ENCODE peak calls at places on chromosome 16, in eight cellular contexts. Y, O, I, U, K, T, S and H are unnamed samples.

GRCh38 chr16:52912565-52913173 is 140.0 kb downstream of the CHD9NB start:
- DNase-seq in Y (peak), O (peak), I (peak), U (peak), K (no peak), T (peak), S (peak), H (peak)

GRCh38 chr16:54630284-54630967 is 300.2 kb upstream of the IRX5 start:
- DNase-seq in Y (no peak), O (no peak), I (peak), U (no peak), K (no peak), T (no peak), S (no peak), H (no peak)

GRCh38 chr16:51113254-51114125 is 37.6 kb downstream of the SALL1 start:
- DNase-seq in Y (no peak), O (peak), I (no peak), U (no peak), K (no peak), T (no peak), S (no peak), H (no peak)

GRCh38 chr16:13421726-13422125 is 498.2 kb upstream of the ERCC4 start:
- DNase-seq in Y (no peak), O (no peak), I (peak), U (peak), K (no peak), T (no peak), S (no peak), H (no peak)

GRCh38 chr16:81679721-81680430 is 99.2 kb upstream of the PLCG2 start:
- DNase-seq in Y (no peak), O (no peak), I (no peak), U (no peak), K (no peak), T (no peak), S (no peak), H (no peak)

GRCh38 chr16:30757316-30757715 is 4.5 kb downstream of the CFAP119 start:
- DNase-seq in Y (no peak), O (no peak), I (no peak), U (no peak), K (no peak), T (no peak), S (no peak), H (no peak)

GRCh38 chr16:29674188-29674587 is 4.8 kb upstream of the QPRT start:
- DNase-seq in Y (peak), O (no peak), I (no peak), U (peak), K (no peak), T (no peak), S (peak), H (peak)

GRCh38 chr16:2471016-2471652 is at the start of gene NTN3:
- DNase-seq in Y (no peak), O (peak), I (no peak), U (no peak), K (no peak), T (no peak), S (peak), H (no peak)

GRCh38 chr16:11583889-11584565 is 2.7 kb downstream of the LITAF start:
- DNase-seq in Y (peak), O (no peak), I (no peak), U (peak), K (no peak), T (no peak), S (no peak), H (peak)